ENCODE peak calls at places on chromosome 21, in six cellular contexts. Q, X, K, P, D and V are unnamed samples.

GRCh38 chr21:39730418-39731107 is 14.4 kb upstream of the IGSF5 start:
- DNase-seq in Q (no peak), X (no peak), K (no peak), P (no peak), D (peak; percentile 47), V (no peak)

GRCh38 chr21:16420086-16420724 is 690.4 kb downstream of the USP25 start:
- DNase-seq in Q (no peak), X (no peak), K (peak; percentile 28), P (no peak), D (peak; percentile 66), V (no peak)

GRCh38 chr21:28138272-28138671 is 854.4 kb downstream of the LTN1 start:
- DNase-seq in Q (no peak), X (no peak), K (no peak), P (no peak), D (no peak), V (no peak)

GRCh38 chr21:34365794-34366193 is 2.0 kb downstream of the KCNE2 start:
- DNase-seq in Q (no peak), X (peak; percentile 13), K (no peak), P (no peak), D (no peak), V (no peak)

GRCh38 chr21:46145840-46146691 is 9.3 kb downstream of the FTCD start:
- DNase-seq in Q (no peak), X (no peak), K (no peak), P (peak; percentile 6), D (no peak), V (no peak)

GRCh38 chr21:38938343-38938742 is 132.6 kb downstream of the ETS2 start:
- DNase-seq in Q (no peak), X (no peak), K (peak; percentile 49), P (no peak), D (no peak), V (peak; percentile 14)

GRCh38 chr21:46060596-46061061 is 37.3 kb upstream of the COL6A2 start:
- DNase-seq in Q (no peak), X (peak; percentile 63), K (peak; percentile 99), P (no peak), D (peak; percentile 99), V (no peak)

GRCh38 chr21:43956667-43957030 is 55.5 kb upstream of the TRAPPC10 start:
- DNase-seq in Q (no peak), X (no peak), K (no peak), P (no peak), D (peak; percentile 6), V (no peak)

GRCh38 chr21:34609951-34610549 is 4.9 kb downstream of the RCAN1 start:
- DNase-seq in Q (no peak), X (no peak), K (no peak), P (no peak), D (no peak), V (no peak)

GRCh38 chr21:30044447-30045064 is 104.8 kb upstream of the GRIK1 start:
- DNase-seq in Q (no peak), X (no peak), K (no peak), P (no peak), D (peak; percentile 8), V (no peak)

GRCh38 chr21:29382029-29382654 is 83.4 kb downstream of the BACH1 start:
- DNase-seq in Q (no peak), X (no peak), K (peak; percentile 74), P (no peak), D (peak; percentile 64), V (no peak)

GRCh38 chr21:36690637-36691538 is 8.0 kb upstream of the SIM2 start:
- DNase-seq in Q (no peak), X (no peak), K (peak; percentile 41), P (no peak), D (no peak), V (no peak)

GRCh38 chr21:45579383-45580180 is 37.3 kb upstream of the SLC19A1 start:
- DNase-seq in Q (no peak), X (peak; percentile 20), K (no peak), P (no peak), D (no peak), V (no peak)